ENCODE peak calls at places on chromosomes 4 and X, in nine cellular contexts. L is upper lobe of right lung, T is IMR-90, E is right lobe of liver, Y is upper lobe of left lung, Z is fibroblast of lung, M is H9, A is testis, J is lower lobe of right lung. O is an unnamed sample. For H3K4me1, the result is how much of the 10 kb centered on the place peaks cover.

GRCh38 chr4:8912089-8912455 is 40.4 kb upstream of the HMX1 start:
- DNase-seq in L (peak), T (no peak), E (peak), Y (no peak), Z (no peak), M (no peak), A (peak), J (no peak), O (no peak)

GRCh38 chr4:24736066-24736465 is 59.3 kb upstream of the SOD3 start:
- DNase-seq in L (no peak), T (peak), E (no peak), Y (peak), Z (peak), M (peak), A (no peak), J (peak), O (peak)

GRCh38 chr4:107392380-107392779 is 327.7 kb downstream of the PAPSS1 start:
- DNase-seq in L (no peak), T (no peak), E (no peak), Y (no peak), Z (no peak), M (no peak), A (no peak), J (no peak), O (no peak)

GRCh38 chrX:54479471-54480122 is 16.4 kb downstream of the FGD1 start:
- DNase-seq in L (no peak), T (no peak), E (no peak), Y (no peak), Z (no peak), M (peak), A (no peak), J (no peak), O (peak)

GRCh38 chrX:10350221-10350620 is 193.4 kb downstream of the CLCN4 start:
- DNase-seq in L (no peak), T (no peak), E (no peak), Y (no peak), Z (no peak), M (no peak), A (no peak), J (no peak), O (no peak)

GRCh38 chr4:48708610-48709009 is 71.5 kb downstream of the FRYL start:
- DNase-seq in L (no peak), T (no peak), E (no peak), Y (no peak), Z (no peak), M (no peak), A (no peak), J (no peak), O (no peak)

GRCh38 chr4:70705856-70706461 is 15.8 kb upstream of the RUFY3 start:
- DNase-seq in L (no peak), T (peak), E (no peak), Y (no peak), Z (no peak), M (no peak), A (no peak), J (no peak), O (no peak)

GRCh38 chr4:13665711-13666660 is 38.5 kb upstream of the BOD1L1 start:
- DNase-seq in L (no peak), T (peak), E (no peak), Y (no peak), Z (no peak), M (no peak), A (no peak), J (no peak), O (no peak)

GRCh38 chrX:136667446-136668168 is 19.6 kb downstream of the CD40LG start:
- DNase-seq in L (no peak), T (no peak), E (no peak), Y (no peak), Z (no peak), M (no peak), A (no peak), J (no peak), O (no peak)

GRCh38 chr4:152014280-152014679 is 253.5 kb upstream of the GATB start:
- DNase-seq in L (no peak), T (no peak), E (no peak), Y (no peak), Z (no peak), M (no peak), A (no peak), J (no peak), O (no peak)

GRCh38 chr4:88391703-88392102 is 13.1 kb downstream of the HERC6 start:
- DNase-seq in L (no peak), T (no peak), E (no peak), Y (no peak), Z (no peak), M (no peak), A (no peak), J (no peak), O (no peak)

GRCh38 chr4:180407273-180407885 is 1835.8 kb upstream of the TENM3 start:
- DNase-seq in L (no peak), T (no peak), E (no peak), Y (no peak), Z (no peak), M (no peak), A (no peak), J (no peak), O (no peak)

GRCh38 chrX:69076084-69076483 is 89.2 kb downstream of the PJA1 start:
- DNase-seq in L (no peak), T (no peak), E (no peak), Y (peak), Z (no peak), M (no peak), A (no peak), J (no peak), O (no peak)

GRCh38 chrX:131650637-131651410 is 107.0 kb downstream of the OR13H1 start:
- DNase-seq in L (no peak), T (no peak), E (no peak), Y (no peak), Z (no peak), M (no peak), A (no peak), J (no peak), O (no peak)

GRCh38 chr4:184126800-184127199 is 90.9 kb downstream of the ENPP6 start:
- DNase-seq in L (no peak), T (no peak), E (no peak), Y (no peak), Z (no peak), M (no peak), A (no peak), J (no peak), O (no peak)

GRCh38 chrX:121579016-121579760 is 531.8 kb downstream of the GLUD2 start:
- DNase-seq in L (no peak), T (no peak), E (no peak), Y (no peak), Z (no peak), M (no peak), A (peak), J (no peak), O (peak)

GRCh38 chrX:68894513-68895338 is 65.9 kb downstream of the EFNB1 start:
- DNase-seq in L (peak), T (peak), E (no peak), Y (peak), Z (peak), M (peak), A (peak), J (peak), O (peak)

GRCh38 chr4:7806080-7806630 is 133.5 kb downstream of the AFAP1 start:
- DNase-seq in L (peak), T (peak), E (no peak), Y (peak), Z (peak), M (peak), A (peak), J (no peak), O (peak)

GRCh38 chr4:137238456-137238855 is 293.8 kb downstream of the PCDH18 start:
- DNase-seq in L (no peak), T (no peak), E (no peak), Y (no peak), Z (no peak), M (no peak), A (no peak), J (no peak), O (no peak)

GRCh38 chr4:40576651-40577480 is 52.8 kb downstream of the RBM47 start:
- DNase-seq in L (peak), T (peak), E (peak), Y (peak), Z (peak), M (no peak), A (peak), J (peak), O (peak)
- H3K27ac ChIP-seq in L (peak), T (peak), E (peak), Y (peak), Z (peak), M (no peak), A (peak), J (peak), O (peak)

GRCh38 chrX:110310000-110310790 is 7.7 kb downstream of the AMMECR1 start:
- DNase-seq in L (no peak), T (no peak), E (no peak), Y (no peak), Z (no peak), M (no peak), A (no peak), J (no peak), O (peak)
- H3K4me1 ChIP-seq in L (under half), T (under half), E (under half), Y (under half), Z (under half), M (under half), A (under half), J (under half), O (under half)

DNA sequence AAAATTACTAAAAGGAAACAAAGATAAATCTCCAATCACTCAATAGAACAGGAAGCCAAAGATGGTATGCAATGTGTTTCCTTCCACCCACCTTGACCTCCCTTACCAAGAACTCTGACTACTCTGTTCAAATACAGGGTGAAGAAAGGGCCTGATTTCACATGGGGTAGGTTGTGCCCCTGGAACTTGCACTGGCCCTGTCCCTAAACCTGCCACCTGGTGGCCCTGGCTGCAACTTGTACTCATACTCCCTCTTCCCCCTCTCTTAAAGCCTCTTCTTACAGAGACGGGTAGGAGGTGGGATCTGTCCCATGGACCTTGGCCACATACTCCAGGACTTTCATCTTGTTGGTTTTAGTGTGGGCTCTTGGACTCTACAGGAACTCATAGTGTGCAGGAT is 17.3 kb upstream of the TMEM185A start:
- DNase-seq in L (no peak), T (no peak), E (no peak), Y (no peak), Z (no peak), M (no peak), A (no peak), J (no peak), O (no peak)
- TF ChIP-seq CTCF in L (no peak), T (no peak), E (no peak), Y (no peak), Z (no peak), M (peak), A (no peak), J (no peak), O (no peak)

GRCh38 chr4:123386608-123387007 is 10.0 kb upstream of the SPRY1 start:
- DNase-seq in L (no peak), T (peak), E (no peak), Y (no peak), Z (no peak), M (no peak), A (no peak), J (no peak), O (peak)
- H3K27ac ChIP-seq in L (no peak), T (no peak), E (no peak), Y (no peak), Z (no peak), M (no peak), A (no peak), J (no peak), O (no peak)

GRCh38 chr4:1204286-1204827 is 32.0 kb upstream of the SPON2 start:
- DNase-seq in L (peak), T (no peak), E (no peak), Y (peak), Z (no peak), M (no peak), A (peak), J (peak), O (no peak)
- H3K4me1 ChIP-seq in L (half or more), T (half or more), E (under half), Y (half or more), Z (under half), M (under half), A (under half), J (half or more), O (under half)

DNA sequence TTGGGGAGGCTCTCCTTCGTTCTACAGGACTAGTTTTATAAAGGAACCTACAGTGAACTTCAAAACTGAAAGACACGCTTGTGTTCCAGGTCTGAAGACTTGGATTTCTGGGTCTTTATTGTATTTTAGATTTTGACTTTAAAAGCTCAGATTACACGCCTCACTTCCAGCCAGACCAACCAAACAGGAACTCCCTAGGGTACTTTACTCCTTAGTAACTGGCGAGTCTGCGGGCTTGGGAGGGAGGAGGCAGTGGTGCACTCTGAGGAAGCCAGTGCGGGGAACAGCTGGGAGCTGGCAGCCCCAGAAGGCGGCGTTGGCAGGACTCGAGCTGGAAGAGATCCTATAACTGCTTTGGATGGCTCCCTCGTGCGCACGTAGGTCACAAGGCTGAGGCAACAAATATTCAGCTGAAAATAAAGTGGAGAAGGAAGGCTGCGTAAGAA is 388 bp upstream of the PHKA1 start:
- DNase-seq in L (peak), T (peak), E (peak), Y (peak), Z (peak), M (peak), A (peak), J (peak), O (peak)
- TF ChIP-seq CTCF in L (no peak), T (peak), E (no peak), Y (no peak), Z (no peak), M (no peak), A (no peak), J (no peak), O (no peak)